ENCODE peak calls at places on chromosomes 12 and 14, in eight cellular contexts. Y is A549, K is fibroblast of mammary gland, X is stomach, L is neural crest cell, Z is cardiac muscle cell, I is nephron progenitor cell, O is brain microvascular endothelial cell. R is an unnamed sample.
A peak's percentile ranks its signal among the peaks of the same experiment; 100 is the strongest.

GRCh38 chr14:99529899-99530298 is 48.7 kb downstream of the CCNK start:
- DNase-seq in Y (no peak), K (no peak), X (no peak), L (no peak), Z (no peak), I (no peak), O (no peak), R (peak; percentile 31)

GRCh38 chr14:97329701-97330100 is 532.5 kb downstream of the VRK1 start:
- DNase-seq in Y (no peak), K (no peak), X (no peak), L (no peak), Z (no peak), I (no peak), O (no peak), R (no peak)

GRCh38 chr12:124543591-124544310 is 23.7 kb downstream of the NCOR2 start:
- DNase-seq in Y (no peak), K (peak; percentile 60), X (no peak), L (no peak), Z (no peak), I (peak; percentile 38), O (no peak), R (no peak)

GRCh38 chr12:52266514-52266913 is 7.9 kb upstream of the KRT86 start:
- DNase-seq in Y (no peak), K (no peak), X (no peak), L (no peak), Z (no peak), I (no peak), O (no peak), R (no peak)

GRCh38 chr14:38255673-38256357 is at the start of gene CLEC14A:
- DNase-seq in Y (no peak), K (no peak), X (no peak), L (peak; percentile 23), Z (peak; percentile 5), I (peak; percentile 45), O (no peak), R (no peak)

GRCh38 chr14:52607061-52607460 is 54.4 kb downstream of the GPR137C start:
- DNase-seq in Y (no peak), K (no peak), X (no peak), L (no peak), Z (no peak), I (no peak), O (no peak), R (no peak)

GRCh38 chr12:104177663-104178501 is 37.7 kb upstream of the TXNRD1 start:
- DNase-seq in Y (peak; percentile 81), K (peak; percentile 99), X (peak; percentile 38), L (no peak), Z (no peak), I (no peak), O (peak; percentile 96), R (peak; percentile 95)

GRCh38 chr12:32365473-32366064 is 33.8 kb upstream of the FGD4 start:
- DNase-seq in Y (peak; percentile 49), K (peak; percentile 81), X (peak; percentile 61), L (peak; percentile 55), Z (peak; percentile 71), I (peak; percentile 42), O (peak; percentile 74), R (peak; percentile 80)

GRCh38 chr12:96434107-96434506 is 33.9 kb upstream of the CDK17 start:
- DNase-seq in Y (no peak), K (peak; percentile 99), X (no peak), L (no peak), Z (no peak), I (no peak), O (peak; percentile 97), R (peak; percentile 39)

GRCh38 chr12:80941916-80942315 is 4.2 kb upstream of the LIN7A start:
- DNase-seq in Y (no peak), K (peak; percentile 63), X (no peak), L (no peak), Z (no peak), I (no peak), O (no peak), R (no peak)

GRCh38 chr12:90978117-90978770 is 23.3 kb upstream of the CCER1 start:
- DNase-seq in Y (peak; percentile 28), K (peak; percentile 85), X (no peak), L (no peak), Z (peak; percentile 68), I (no peak), O (peak; percentile 28), R (peak; percentile 79)

GRCh38 chr14:50222061-50222613 is 9.2 kb downstream of the SOS2 start:
- DNase-seq in Y (no peak), K (peak; percentile 60), X (no peak), L (no peak), Z (no peak), I (no peak), O (no peak), R (peak; percentile 23)

GRCh38 chr12:25775968-25776367 is 182.5 kb upstream of the RASSF8 start:
- DNase-seq in Y (no peak), K (peak; percentile 81), X (no peak), L (no peak), Z (no peak), I (peak; percentile 57), O (peak; percentile 71), R (peak; percentile 87)

GRCh38 chr14:105547741-105548169 is 21.4 kb downstream of the TMEM121 start:
- DNase-seq in Y (no peak), K (no peak), X (no peak), L (no peak), Z (no peak), I (no peak), O (no peak), R (no peak)

GRCh38 chr14:89252887-89253532 is 164.0 kb downstream of the FOXN3 start:
- DNase-seq in Y (no peak), K (peak; percentile 24), X (no peak), L (no peak), Z (peak; percentile 15), I (no peak), O (no peak), R (no peak)

DNA sequence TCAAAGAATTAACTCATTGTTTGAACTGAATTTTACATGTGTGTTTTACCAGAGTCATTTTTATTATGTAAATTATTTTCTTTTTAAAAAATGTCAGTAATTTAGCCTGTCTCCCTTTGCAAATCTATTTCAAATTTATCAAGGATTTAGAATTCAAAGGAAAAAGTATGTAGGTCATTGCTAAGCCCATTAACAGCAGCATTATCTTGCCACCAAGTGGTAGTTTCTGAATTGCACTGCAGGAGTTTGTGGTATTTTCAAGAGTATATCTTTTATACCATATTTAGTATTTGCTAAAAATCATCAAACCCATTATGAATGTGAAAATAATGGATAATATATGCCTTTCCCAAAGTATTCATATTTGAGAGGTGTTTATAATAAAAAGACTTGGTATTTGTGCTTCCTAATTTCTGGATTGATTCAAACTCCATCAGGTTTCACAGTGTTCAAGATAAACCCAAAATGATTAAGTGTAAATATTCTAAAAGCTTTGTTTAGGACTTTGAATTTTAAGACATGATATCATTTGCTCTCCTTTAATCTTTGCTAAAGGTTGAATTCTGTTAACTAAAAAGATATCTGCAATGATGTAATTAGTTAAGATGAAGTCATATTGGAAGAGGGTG is 711.4 kb downstream of the FSCB start:
- DNase-seq in Y (no peak), K (peak; percentile 7), X (no peak), L (no peak), Z (peak; percentile 9), I (no peak), O (no peak), R (no peak)
- TF ChIP-seq CTCF in Y (no peak), K (peak; percentile 3), X (no peak), L (peak; percentile 78), Z (peak; percentile 15), I (peak; percentile 54), O (no peak), R (peak; percentile 20)

DNA sequence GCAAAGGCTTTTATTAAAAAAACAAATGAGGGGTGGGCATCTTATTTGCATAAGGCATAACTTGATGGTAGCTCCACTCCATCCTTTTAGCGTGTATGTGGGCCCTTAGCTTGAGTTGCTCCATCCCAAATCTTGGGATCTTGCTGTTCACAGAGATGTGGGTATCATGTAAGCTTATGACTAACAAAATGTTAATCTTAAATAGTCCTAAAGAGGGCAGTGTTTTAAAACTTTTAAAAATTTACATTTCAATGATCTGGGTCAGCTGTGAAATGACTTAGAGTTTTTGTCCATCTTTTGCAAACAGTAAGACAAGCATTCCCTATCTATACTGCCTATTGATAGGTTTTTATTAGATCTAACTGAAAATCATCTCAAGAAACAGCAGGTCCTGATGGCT is 86.0 kb downstream of the SLCO1A2 start:
- DNase-seq in Y (no peak), K (peak; percentile 11), X (no peak), L (no peak), Z (peak; percentile 29), I (no peak), O (no peak), R (no peak)
- TF ChIP-seq CTCF in Y (peak; percentile 36), K (no peak), X (no peak), L (peak; percentile 61), Z (no peak), I (no peak), O (no peak), R (peak; percentile 56)

GRCh38 chr12:63124778-63125177 is 26.2 kb downstream of the AVPR1A start:
- DNase-seq in Y (no peak), K (peak; percentile 18), X (no peak), L (no peak), Z (no peak), I (no peak), O (no peak), R (no peak)
- TF ChIP-seq CTCF in Y (no peak), K (no peak), X (no peak), L (no peak), Z (no peak), I (no peak), O (no peak), R (no peak)

GRCh38 chr12:1531654-1532366 is 62.6 kb downstream of the FBXL14 start:
- DNase-seq in Y (no peak), K (no peak), X (no peak), L (no peak), Z (peak; percentile 87), I (no peak), O (no peak), R (peak; percentile 16)

GRCh38 chr12:1533205-1533601 is 61.2 kb downstream of the FBXL14 start:
- DNase-seq in Y (no peak), K (peak; percentile 35), X (no peak), L (no peak), Z (no peak), I (no peak), O (no peak), R (peak; percentile 55)

GRCh38 chr12:1532796-1533195 is 61.6 kb downstream of the FBXL14 start:
- DNase-seq in Y (no peak), K (no peak), X (no peak), L (no peak), Z (no peak), I (no peak), O (no peak), R (no peak)

GRCh38 chr12:1531160-1531653 is 63.2 kb downstream of the FBXL14 start:
- DNase-seq in Y (no peak), K (no peak), X (no peak), L (no peak), Z (no peak), I (peak; percentile 62), O (no peak), R (no peak)

DNA sequence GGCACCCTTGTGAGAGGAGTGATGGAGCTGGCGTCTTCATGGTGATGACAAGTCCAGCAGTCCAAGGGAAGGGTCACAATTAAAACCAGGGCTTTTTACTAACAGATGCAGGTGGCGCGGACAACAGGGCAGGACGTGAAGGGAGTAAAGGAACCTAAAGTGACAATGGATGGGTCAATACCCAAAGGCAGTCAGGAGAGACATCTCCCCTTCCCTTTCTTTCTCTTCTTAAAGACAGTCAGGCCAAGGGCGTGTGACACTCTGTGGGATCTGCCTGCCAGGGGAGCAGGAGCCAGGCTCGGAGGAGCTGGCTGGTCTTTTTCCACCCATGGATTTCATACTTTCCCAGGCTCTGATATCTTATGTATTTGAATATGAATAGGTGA is 62.0 kb downstream of the FBXL14 start:
- DNase-seq in Y (no peak), K (no peak), X (no peak), L (no peak), Z (no peak), I (no peak), O (no peak), R (no peak)
- TF ChIP-seq CTCF in Y (no peak), K (no peak), X (no peak), L (no peak), Z (no peak), I (no peak), O (no peak), R (no peak)

GRCh38 chr12:19572920-19573558 is 133.7 kb downstream of the AEBP2 start:
- DNase-seq in Y (no peak), K (peak; percentile 59), X (no peak), L (peak; percentile 9), Z (peak; percentile 47), I (peak; percentile 23), O (peak; percentile 69), R (peak; percentile 53)
- TF ChIP-seq CTCF in Y (peak; percentile 48), K (peak; percentile 50), X (no peak), L (peak; percentile 77), Z (peak; percentile 54), I (peak; percentile 46), O (peak; percentile 73), R (peak; percentile 81)

R was measured in HFFc6.